ENCODE peak calls at places on chromosomes 5 and 9, in nine cellular contexts. Y is Right ventricle myocardium inferior; S is activated T-helper 9 cell treated with anti-CD3 and anti-CD28 coated beads, Interleukin-2, amount 50 U/mL, for 16 hours; J is NCI-H2081; B is erythroblast; K is stimulated activated CD4-positive, alpha-beta T cell treated with anti-CD3 and anti-CD28 coated beads, Interleukin-15, amount 100 ng/mL, for 24 hours; P is endodermal cell; N is CD4-positive, CD25-positive, alpha-beta regulatory T cell; U is fibroblast of pulmonary artery. D is an unnamed sample.

GRCh38 chr5:14108170-14108996 is 34.8 kb upstream of the TRIO start:
- DNase-seq in Y (peak), B (peak), S (no peak), N (peak), K (peak), U (peak), J (peak), P (peak), D (peak)

GRCh38 chr5:138650196-138650595 is 75.0 kb upstream of the HSPA9 start:
- DNase-seq in S (no peak), N (no peak), B (no peak), P (no peak), J (no peak), Y (no peak), K (no peak), U (no peak), D (no peak)

GRCh38 chr9:37507586-37508134 is 21.9 kb downstream of the POLR1E start:
- DNase-seq in K (no peak), N (no peak), U (no peak), S (no peak), Y (no peak), B (no peak), J (no peak), P (no peak), D (no peak)

GRCh38 chr5:8685704-8686103 is 816.8 kb downstream of the MTRR start:
- DNase-seq in B (no peak), N (no peak), Y (no peak), J (peak), K (no peak), S (no peak), P (peak), U (no peak), D (peak)

GRCh38 chr5:161096006-161096405 is 244.0 kb upstream of the ATP10B start:
- DNase-seq in J (peak), P (no peak), N (no peak), U (no peak), B (no peak), K (no peak), S (no peak), Y (no peak), D (no peak)

GRCh38 chr5:143054480-143054941 is 284.3 kb downstream of the ARHGAP26 start:
- DNase-seq in P (no peak), K (peak), S (peak), Y (no peak), U (peak), N (peak), J (no peak), B (no peak), D (no peak)

GRCh38 chr9:123329329-123329955 is 26.6 kb upstream of the CRB2 start:
- DNase-seq in N (no peak), S (no peak), Y (peak), B (peak), J (no peak), K (peak), P (no peak), U (no peak), D (no peak)

GRCh38 chr9:124774131-124774978 is 2.6 kb upstream of the OLFML2A start:
- DNase-seq in K (peak), Y (peak), N (peak), U (peak), J (peak), B (peak), S (peak), P (peak), D (peak)

D was measured in neural progenitor cell.